ENCODE peak calls at places on chromosome 18, in ten cellular contexts. Z is brain microvascular endothelial cell; I is right cardiac atrium; P is heart right ventricle; U is AG04450; K is psoas muscle; F is tibial nerve; M is coronary artery; Q is thoracic aorta; N is naive thymus-derived CD4-positive, alpha-beta T cell. B is an unnamed sample.

GRCh38 chr18:25734336-25734735 is 356.1 kb downstream of the SS18 start:
- DNase-seq in Z (no peak), I (no peak), P (no peak), U (no peak), K (no peak), F (no peak), M (no peak), Q (no peak), N (no peak), B (no peak)

GRCh38 chr18:21598726-21599584 is 1.5 kb downstream of the ESCO1 start:
- DNase-seq in Z (no peak), I (no peak), P (no peak), U (no peak), K (no peak), F (no peak), M (no peak), Q (no peak), N (no peak), B (no peak)

GRCh38 chr18:73235491-73235890 is 367.7 kb upstream of the NETO1 start:
- DNase-seq in Z (peak), I (no peak), P (no peak), U (peak), K (no peak), F (no peak), M (no peak), Q (no peak), N (no peak), B (peak)

GRCh38 chr18:3059272-3059671 is 46.3 kb upstream of the LPIN2 start:
- DNase-seq in Z (no peak), I (no peak), P (no peak), U (no peak), K (no peak), F (no peak), M (no peak), Q (no peak), N (peak), B (no peak)

GRCh38 chr18:28080876-28081300 is 96.0 kb downstream of the CDH2 start:
- DNase-seq in Z (no peak), I (no peak), P (no peak), U (no peak), K (no peak), F (no peak), M (no peak), Q (no peak), N (no peak), B (no peak)

GRCh38 chr18:74722237-74722636 is 124.6 kb downstream of the ZNF407 start:
- DNase-seq in Z (peak), I (no peak), P (no peak), U (no peak), K (no peak), F (no peak), M (no peak), Q (no peak), N (no peak), B (no peak)

GRCh38 chr18:49976810-49977209 is 163.5 kb upstream of the ACAA2 start:
- DNase-seq in Z (no peak), I (no peak), P (no peak), U (no peak), K (no peak), F (no peak), M (no peak), Q (no peak), N (no peak), B (no peak)

GRCh38 chr18:36780748-36781147 is 48.1 kb downstream of the TPGS2 start:
- DNase-seq in Z (no peak), I (no peak), P (no peak), U (no peak), K (no peak), F (no peak), M (no peak), Q (no peak), N (no peak), B (no peak)

GRCh38 chr18:40841473-40841872 is 1113.6 kb upstream of the PIK3C3 start:
- DNase-seq in Z (no peak), I (no peak), P (no peak), U (peak), K (no peak), F (no peak), M (no peak), Q (no peak), N (no peak), B (peak)

GRCh38 chr18:79523738-79524180 is 128.0 kb downstream of the NFATC1 start:
- DNase-seq in Z (no peak), I (no peak), P (no peak), U (no peak), K (no peak), F (no peak), M (peak), Q (no peak), N (peak), B (no peak)

GRCh38 chr18:79107886-79108285 is 38.7 kb downstream of the ATP9B start:
- DNase-seq in Z (no peak), I (no peak), P (no peak), U (no peak), K (no peak), F (no peak), M (no peak), Q (no peak), N (no peak), B (no peak)

GRCh38 chr18:33440384-33441043 is at the start of gene CCDC178:
- DNase-seq in Z (peak), I (peak), P (peak), U (no peak), K (no peak), F (no peak), M (no peak), Q (no peak), N (no peak), B (no peak)

GRCh38 chr18:37483984-37484892 is 81.4 kb downstream of the CELF4 start:
- DNase-seq in Z (no peak), I (no peak), P (no peak), U (no peak), K (no peak), F (no peak), M (no peak), Q (no peak), N (no peak), B (no peak)

GRCh38 chr18:79911009-79911870 is 40.2 kb downstream of the SLC66A2 start:
- DNase-seq in Z (no peak), I (peak), P (no peak), U (no peak), K (peak), F (no peak), M (peak), Q (no peak), N (no peak), B (no peak)

GRCh38 chr18:49884465-49884864 is 71.1 kb upstream of the ACAA2 start:
- DNase-seq in Z (no peak), I (no peak), P (no peak), U (no peak), K (no peak), F (no peak), M (no peak), Q (no peak), N (no peak), B (no peak)

GRCh38 chr18:30457156-30457555 is 585.4 kb downstream of the DSC3 start:
- DNase-seq in Z (no peak), I (no peak), P (no peak), U (no peak), K (no peak), F (no peak), M (no peak), Q (no peak), N (no peak), B (no peak)

GRCh38 chr18:47730795-47731194 is 199.7 kb downstream of the SMAD2 start:
- DNase-seq in Z (peak), I (no peak), P (no peak), U (no peak), K (no peak), F (no peak), M (no peak), Q (no peak), N (no peak), B (no peak)

GRCh38 chr18:1094408-1094807 is 189.7 kb downstream of the ADCYAP1 start:
- DNase-seq in Z (peak), I (no peak), P (no peak), U (no peak), K (no peak), F (no peak), M (no peak), Q (no peak), N (no peak), B (peak)

GRCh38 chr18:4821801-4822200 is 366.7 kb upstream of the DLGAP1 start:
- DNase-seq in Z (no peak), I (no peak), P (no peak), U (no peak), K (no peak), F (no peak), M (no peak), Q (no peak), N (no peak), B (no peak)

GRCh38 chr18:56139792-56140254 is 498.6 kb downstream of the TXNL1 start:
- DNase-seq in Z (peak), I (peak), P (peak), U (peak), K (peak), F (no peak), M (no peak), Q (no peak), N (no peak), B (no peak)

GRCh38 chr18:50644807-50645206 is 84.9 kb downstream of the MAPK4 start:
- DNase-seq in Z (no peak), I (no peak), P (no peak), U (no peak), K (no peak), F (no peak), M (no peak), Q (no peak), N (no peak), B (no peak)

GRCh38 chr18:61602836-61603235 is 269.6 kb downstream of the CDH20 start:
- DNase-seq in Z (peak), I (no peak), P (no peak), U (no peak), K (no peak), F (no peak), M (no peak), Q (no peak), N (no peak), B (no peak)

GRCh38 chr18:79496978-79497637 is 101.4 kb downstream of the NFATC1 start:
- DNase-seq in Z (peak), I (peak), P (no peak), U (peak), K (no peak), F (peak), M (no peak), Q (no peak), N (no peak), B (no peak)

GRCh38 chr18:75253784-75254183 is 43.2 kb downstream of the TSHZ1 start:
- DNase-seq in Z (no peak), I (no peak), P (no peak), U (no peak), K (no peak), F (no peak), M (no peak), Q (no peak), N (no peak), B (no peak)

GRCh38 chr18:49846718-49847470 is 33.6 kb upstream of the ACAA2 start:
- DNase-seq in Z (no peak), I (no peak), P (no peak), U (no peak), K (no peak), F (no peak), M (no peak), Q (no peak), N (no peak), B (no peak)

GRCh38 chr18:9069482-9070059 is 32.9 kb upstream of the NDUFV2 start:
- DNase-seq in Z (no peak), I (no peak), P (no peak), U (no peak), K (no peak), F (no peak), M (no peak), Q (no peak), N (no peak), B (no peak)
- H3K27ac ChIP-seq in Z (no peak), I (no peak), P (no peak), U (no peak), K (peak), F (no peak), M (no peak), Q (no peak), N (no peak), B (no peak)

GRCh38 chr18:35116784-35117318 is 75.6 kb downstream of the MAPRE2 start:
- DNase-seq in Z (no peak), I (no peak), P (no peak), U (no peak), K (no peak), F (no peak), M (no peak), Q (no peak), N (no peak), B (no peak)
- H3K27ac ChIP-seq in Z (no peak), I (peak), P (peak), U (no peak), K (peak), F (no peak), M (peak), Q (peak), N (no peak), B (no peak)

DNA sequence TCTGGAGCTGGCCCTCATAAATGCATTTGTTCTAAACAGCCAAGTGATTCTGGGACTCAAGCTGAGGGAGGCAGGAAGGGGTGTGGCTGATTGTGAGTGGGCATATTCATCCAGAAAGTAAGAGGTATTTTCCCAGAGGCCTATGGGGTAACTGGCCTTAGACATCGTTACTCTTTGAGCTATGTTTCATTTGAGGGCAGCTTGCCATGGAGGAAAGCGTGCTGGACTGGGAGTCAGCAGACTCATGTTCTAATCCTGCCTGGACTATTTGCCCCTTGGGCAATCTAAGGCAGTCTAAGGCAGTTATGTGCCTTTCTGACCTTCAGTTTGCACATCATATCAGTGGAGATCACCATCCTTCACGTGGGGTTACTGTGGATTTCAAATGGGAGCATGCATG is 93.5 kb upstream of the SLC14A2 start:
- DNase-seq in Z (peak), I (peak), P (no peak), U (no peak), K (no peak), F (peak), M (peak), Q (peak), N (no peak), B (no peak)
- H3K27ac ChIP-seq in Z (peak), I (peak), P (peak), U (no peak), K (no peak), F (no peak), M (peak), Q (peak), N (no peak), B (no peak)

GRCh38 chr18:11019295-11019694 is 130.1 kb downstream of the PIEZO2 start:
- DNase-seq in Z (no peak), I (no peak), P (no peak), U (no peak), K (no peak), F (no peak), M (no peak), Q (no peak), N (no peak), B (no peak)
- H3K27ac ChIP-seq in Z (no peak), I (no peak), P (no peak), U (no peak), K (no peak), F (no peak), M (no peak), Q (no peak), N (no peak), B (no peak)

GRCh38 chr18:12014091-12014490 is 32.8 kb downstream of the IMPA2 start:
- DNase-seq in Z (no peak), I (no peak), P (no peak), U (no peak), K (no peak), F (no peak), M (no peak), Q (no peak), N (no peak), B (no peak)
- H3K27ac ChIP-seq in Z (no peak), I (no peak), P (peak), U (no peak), K (peak), F (no peak), M (no peak), Q (no peak), N (no peak), B (no peak)

DNA sequence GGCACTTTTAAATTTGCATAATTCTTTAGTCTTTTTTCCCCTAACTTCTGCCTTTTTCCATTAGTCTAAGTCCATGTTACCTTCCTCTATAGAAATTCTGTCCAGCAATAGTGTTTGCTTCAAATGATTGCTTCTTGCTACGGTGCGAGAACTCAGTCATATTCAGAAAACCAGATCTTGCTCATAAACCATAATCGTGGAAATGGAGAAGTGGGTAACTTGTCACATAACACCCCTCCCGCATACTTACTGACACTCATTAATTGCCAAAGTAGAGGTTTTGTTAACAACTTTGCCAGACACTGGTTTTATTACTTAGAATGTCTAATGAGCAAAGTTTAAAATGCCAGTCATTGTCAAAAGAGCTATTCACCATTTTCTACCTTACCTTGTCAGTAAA is 94.3 kb upstream of the TWSG1 start:
- DNase-seq in Z (no peak), I (no peak), P (no peak), U (no peak), K (no peak), F (no peak), M (no peak), Q (no peak), N (no peak), B (no peak)
- H3K27ac ChIP-seq in Z (no peak), I (no peak), P (no peak), U (no peak), K (no peak), F (no peak), M (no peak), Q (no peak), N (no peak), B (no peak)

GRCh38 chr18:46163941-46164499 is 59.8 kb downstream of the HAUS1 start:
- DNase-seq in Z (no peak), I (no peak), P (no peak), U (no peak), K (no peak), F (no peak), M (no peak), Q (no peak), N (no peak), B (no peak)
- H3K27ac ChIP-seq in Z (no peak), I (no peak), P (no peak), U (no peak), K (no peak), F (no peak), M (no peak), Q (no peak), N (no peak), B (peak)

GRCh38 chr18:23354625-23355024 is 98.5 kb upstream of the RIOK3 start:
- DNase-seq in Z (peak), I (no peak), P (no peak), U (no peak), K (no peak), F (no peak), M (no peak), Q (no peak), N (no peak), B (no peak)

GRCh38 chr18:23356416-23356815 is 96.7 kb upstream of the RIOK3 start:
- DNase-seq in Z (no peak), I (no peak), P (no peak), U (no peak), K (no peak), F (no peak), M (no peak), Q (no peak), N (no peak), B (no peak)

GRCh38 chr18:23356915-23357421 is 96.1 kb upstream of the RIOK3 start:
- DNase-seq in Z (no peak), I (no peak), P (no peak), U (no peak), K (no peak), F (no peak), M (no peak), Q (no peak), N (no peak), B (no peak)

GRCh38 chr18:23353459-23353858 is 99.6 kb upstream of the RIOK3 start:
- DNase-seq in Z (no peak), I (no peak), P (no peak), U (no peak), K (no peak), F (no peak), M (no peak), Q (no peak), N (no peak), B (no peak)

DNA sequence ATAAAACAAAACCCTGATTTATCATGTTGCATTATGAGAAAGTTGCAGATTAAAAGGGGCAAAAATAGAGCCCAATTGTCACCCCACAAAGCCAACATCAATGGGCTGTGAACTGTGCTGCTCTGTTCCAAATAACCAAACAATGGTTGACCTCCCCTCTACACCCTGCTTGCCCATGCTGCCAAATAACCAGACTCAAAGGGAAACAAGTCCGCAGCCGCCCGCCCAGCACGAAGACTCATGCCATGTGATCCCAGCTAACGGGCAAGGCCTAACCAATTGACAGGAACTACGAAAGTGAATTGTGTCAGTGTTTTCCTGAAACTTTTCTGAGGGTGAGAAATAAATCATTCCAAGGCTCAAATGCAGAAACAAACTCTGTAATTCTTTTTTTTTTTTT is 97.9 kb upstream of the RIOK3 start:
- DNase-seq in Z (no peak), I (peak), P (no peak), U (no peak), K (no peak), F (no peak), M (no peak), Q (no peak), N (no peak), B (no peak)
- H3K27ac ChIP-seq in Z (no peak), I (no peak), P (no peak), U (no peak), K (no peak), F (peak), M (peak), Q (peak), N (no peak), B (no peak)

B was measured in epithelial cell of prostate.